ENCODE peak calls at places on chromosome 5, in eight cellular contexts. One of them, this sample, is unnamed.

GRCh38 chr5:2992806-2993205 is 241.3 kb upstream of the IRX2 start:
- DNase-seq in SK-N-SH: no peak
- DNase-seq in heart right ventricle: no peak
- DNase-seq in tibial nerve: no peak
- DNase-seq in aorta: no peak
- DNase-seq in pancreas: no peak
- DNase-seq in GM23248: no peak
- DNase-seq in gastrocnemius medialis: no peak
- DNase-seq in this sample: no peak

GRCh38 chr5:180467028-180467427 is 27.2 kb upstream of the CNOT6 start:
- DNase-seq in SK-N-SH: no peak
- DNase-seq in heart right ventricle: no peak
- DNase-seq in tibial nerve: no peak
- DNase-seq in aorta: peak; percentile 75
- DNase-seq in pancreas: peak; percentile 35
- DNase-seq in GM23248: peak; percentile 58
- DNase-seq in gastrocnemius medialis: no peak
- DNase-seq in this sample: no peak

GRCh38 chr5:95392593-95393182 is 1.5 kb downstream of the FAM81B start:
- DNase-seq in SK-N-SH: no peak
- DNase-seq in heart right ventricle: no peak
- DNase-seq in tibial nerve: no peak
- DNase-seq in aorta: no peak
- DNase-seq in pancreas: peak; percentile 16
- DNase-seq in GM23248: peak; percentile 26
- DNase-seq in gastrocnemius medialis: no peak
- DNase-seq in this sample: no peak

GRCh38 chr5:123163225-123163876 is 74.3 kb downstream of the PRDM6 start:
- DNase-seq in SK-N-SH: no peak
- DNase-seq in heart right ventricle: no peak
- DNase-seq in tibial nerve: no peak
- DNase-seq in aorta: no peak
- DNase-seq in pancreas: no peak
- DNase-seq in GM23248: no peak
- DNase-seq in gastrocnemius medialis: no peak
- DNase-seq in this sample: no peak

GRCh38 chr5:34585601-34586104 is 70.5 kb upstream of the RAI14 start:
- DNase-seq in SK-N-SH: no peak
- DNase-seq in heart right ventricle: no peak
- DNase-seq in tibial nerve: no peak
- DNase-seq in aorta: no peak
- DNase-seq in pancreas: peak; percentile 50
- DNase-seq in GM23248: peak; percentile 71
- DNase-seq in gastrocnemius medialis: no peak
- DNase-seq in this sample: no peak

GRCh38 chr5:20572560-20572959 is 584.6 kb upstream of the CDH18 start:
- DNase-seq in SK-N-SH: no peak
- DNase-seq in heart right ventricle: no peak
- DNase-seq in tibial nerve: no peak
- DNase-seq in aorta: no peak
- DNase-seq in pancreas: no peak
- DNase-seq in GM23248: peak; percentile 31
- DNase-seq in gastrocnemius medialis: no peak
- DNase-seq in this sample: no peak

GRCh38 chr5:144072518-144072927 is 97.9 kb downstream of the YIPF5 start:
- DNase-seq in SK-N-SH: no peak
- DNase-seq in heart right ventricle: no peak
- DNase-seq in tibial nerve: no peak
- DNase-seq in aorta: no peak
- DNase-seq in pancreas: no peak
- DNase-seq in GM23248: peak; percentile 74
- DNase-seq in gastrocnemius medialis: no peak
- DNase-seq in this sample: no peak

GRCh38 chr5:66207800-66208561 is 63.9 kb downstream of the SREK1 start:
- DNase-seq in SK-N-SH: no peak
- DNase-seq in heart right ventricle: no peak
- DNase-seq in tibial nerve: no peak
- DNase-seq in aorta: no peak
- DNase-seq in pancreas: no peak
- DNase-seq in GM23248: peak; percentile 30
- DNase-seq in gastrocnemius medialis: no peak
- DNase-seq in this sample: no peak

GRCh38 chr5:1782385-1783213 is 17.0 kb downstream of the MRPL36 start:
- DNase-seq in SK-N-SH: no peak
- DNase-seq in heart right ventricle: no peak
- DNase-seq in tibial nerve: no peak
- DNase-seq in aorta: peak; percentile 22
- DNase-seq in pancreas: no peak
- DNase-seq in GM23248: no peak
- DNase-seq in gastrocnemius medialis: no peak
- DNase-seq in this sample: no peak

GRCh38 chr5:147175516-147176097 is 59.2 kb upstream of the STK32A start:
- DNase-seq in SK-N-SH: no peak
- DNase-seq in heart right ventricle: no peak
- DNase-seq in tibial nerve: no peak
- DNase-seq in aorta: no peak
- DNase-seq in pancreas: no peak
- DNase-seq in GM23248: no peak
- DNase-seq in gastrocnemius medialis: no peak
- DNase-seq in this sample: no peak

GRCh38 chr5:121174351-121174750 is 677.3 kb upstream of the FTMT start:
- DNase-seq in SK-N-SH: no peak
- DNase-seq in heart right ventricle: no peak
- DNase-seq in tibial nerve: no peak
- DNase-seq in aorta: no peak
- DNase-seq in pancreas: no peak
- DNase-seq in GM23248: peak; percentile 3
- DNase-seq in gastrocnemius medialis: no peak
- DNase-seq in this sample: no peak

GRCh38 chr5:90020575-90021535 is 388.7 kb downstream of the CETN3 start:
- DNase-seq in SK-N-SH: no peak
- DNase-seq in heart right ventricle: no peak
- DNase-seq in tibial nerve: no peak
- DNase-seq in aorta: no peak
- DNase-seq in pancreas: no peak
- DNase-seq in GM23248: peak; percentile 84
- DNase-seq in gastrocnemius medialis: no peak
- DNase-seq in this sample: no peak

GRCh38 chr5:123882946-123883345 is 371.0 kb downstream of the CSNK1G3 start:
- DNase-seq in SK-N-SH: peak; percentile 25
- DNase-seq in heart right ventricle: no peak
- DNase-seq in tibial nerve: no peak
- DNase-seq in aorta: no peak
- DNase-seq in pancreas: no peak
- DNase-seq in GM23248: no peak
- DNase-seq in gastrocnemius medialis: no peak
- DNase-seq in this sample: no peak

GRCh38 chr5:84378420-84378819 is 6.3 kb downstream of the EDIL3 start:
- DNase-seq in SK-N-SH: no peak
- DNase-seq in heart right ventricle: no peak
- DNase-seq in tibial nerve: no peak
- DNase-seq in aorta: no peak
- DNase-seq in pancreas: no peak
- DNase-seq in GM23248: peak; percentile 34
- DNase-seq in gastrocnemius medialis: no peak
- DNase-seq in this sample: no peak

GRCh38 chr5:139667001-139667729 is 19.0 kb downstream of the CXXC5 start:
- DNase-seq in SK-N-SH: no peak
- DNase-seq in heart right ventricle: no peak
- DNase-seq in tibial nerve: no peak
- DNase-seq in aorta: no peak
- DNase-seq in pancreas: no peak
- DNase-seq in GM23248: peak; percentile 58
- DNase-seq in gastrocnemius medialis: no peak
- DNase-seq in this sample: no peak

GRCh38 chr5:132557425-132557805 is 638 bp downstream of the RAD50 start:
- DNase-seq in SK-N-SH: peak; percentile 26
- DNase-seq in heart right ventricle: peak; percentile 11
- DNase-seq in tibial nerve: no peak
- DNase-seq in aorta: no peak
- DNase-seq in pancreas: peak; percentile 22
- DNase-seq in GM23248: peak; percentile 65
- DNase-seq in gastrocnemius medialis: no peak
- DNase-seq in this sample: peak; percentile 7

GRCh38 chr5:177035982-177036381 is 13.5 kb downstream of the ZNF346 start:
- DNase-seq in SK-N-SH: no peak
- DNase-seq in heart right ventricle: no peak
- DNase-seq in tibial nerve: no peak
- DNase-seq in aorta: no peak
- DNase-seq in pancreas: no peak
- DNase-seq in GM23248: no peak
- DNase-seq in gastrocnemius medialis: no peak
- DNase-seq in this sample: no peak

GRCh38 chr5:36422957-36423356 is 121.3 kb upstream of the RANBP3L start:
- DNase-seq in SK-N-SH: no peak
- DNase-seq in heart right ventricle: no peak
- DNase-seq in tibial nerve: no peak
- DNase-seq in aorta: no peak
- DNase-seq in pancreas: no peak
- DNase-seq in GM23248: peak; percentile 68
- DNase-seq in gastrocnemius medialis: no peak
- DNase-seq in this sample: no peak

GRCh38 chr5:33369470-33370134 is 71.2 kb upstream of the TARS1 start:
- DNase-seq in SK-N-SH: no peak
- DNase-seq in heart right ventricle: no peak
- DNase-seq in tibial nerve: no peak
- DNase-seq in aorta: no peak
- DNase-seq in pancreas: no peak
- DNase-seq in GM23248: peak; percentile 64
- DNase-seq in gastrocnemius medialis: no peak
- DNase-seq in this sample: no peak

GRCh38 chr5:156019786-156020185 is 307.2 kb upstream of the SGCD start:
- DNase-seq in SK-N-SH: no peak
- DNase-seq in heart right ventricle: no peak
- DNase-seq in tibial nerve: no peak
- DNase-seq in aorta: no peak
- DNase-seq in pancreas: no peak
- DNase-seq in GM23248: no peak
- DNase-seq in gastrocnemius medialis: no peak
- DNase-seq in this sample: no peak
- H3K4me3 ChIP-seq in SK-N-SH: no peak overlapping the region
- H3K4me3 ChIP-seq in heart right ventricle: no peak overlapping the region
- H3K4me3 ChIP-seq in tibial nerve: no peak overlapping the region
- H3K4me3 ChIP-seq in aorta: no peak overlapping the region
- H3K4me3 ChIP-seq in pancreas: no peak overlapping the region
- H3K4me3 ChIP-seq in GM23248: no peak overlapping the region
- H3K4me3 ChIP-seq in gastrocnemius medialis: no peak overlapping the region
- H3K4me3 ChIP-seq in this sample: no peak overlapping the region

DNA sequence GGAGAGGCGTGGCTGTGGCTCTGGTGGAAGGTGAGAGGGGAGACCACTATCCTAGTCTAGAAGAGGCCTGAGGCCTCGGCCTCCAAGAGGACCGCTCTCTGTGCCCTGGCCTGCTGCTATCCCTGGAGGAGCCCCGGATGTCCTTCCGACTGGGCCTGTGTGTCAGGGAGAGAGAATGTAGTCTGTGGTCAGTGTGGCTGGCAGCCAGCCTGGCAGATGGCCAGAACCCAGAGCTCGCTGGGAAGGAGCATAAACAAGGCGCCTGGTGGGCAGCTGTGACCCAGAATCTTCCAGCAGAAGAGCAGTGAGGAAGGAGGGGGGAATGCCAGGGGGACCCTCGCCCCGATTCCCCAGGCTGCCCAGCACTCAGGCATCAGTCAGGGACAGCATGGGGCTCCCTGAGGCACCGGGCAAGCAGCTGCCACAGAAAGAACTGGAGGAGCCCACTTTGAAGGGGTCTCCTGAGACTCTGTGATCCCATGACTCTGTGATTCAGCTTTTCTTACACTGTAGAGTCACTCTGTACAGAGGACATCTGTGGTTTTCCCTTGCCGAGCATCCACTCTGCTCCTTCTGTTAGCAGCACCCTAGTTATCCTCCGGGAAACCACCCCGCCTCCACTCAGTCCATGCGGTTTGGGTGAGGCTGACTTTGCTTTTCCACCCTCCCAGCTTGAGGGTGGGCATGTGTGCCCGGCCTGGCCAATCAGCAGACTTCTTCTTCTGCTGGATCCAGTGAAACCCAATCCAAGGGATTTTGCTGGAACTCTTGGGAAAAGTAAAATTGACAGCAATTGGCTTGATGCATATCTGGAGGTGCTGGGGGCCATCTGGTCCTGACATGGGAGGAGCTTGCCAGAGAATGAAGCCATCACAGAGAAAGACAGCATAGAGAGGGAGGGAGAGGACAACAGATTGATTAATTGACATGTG is 46.2 kb upstream of the PWWP2A start:
- DNase-seq in SK-N-SH: peak; percentile 83
- DNase-seq in heart right ventricle: peak; percentile 88
- DNase-seq in tibial nerve: peak; percentile 79
- DNase-seq in aorta: peak; percentile 98
- DNase-seq in pancreas: peak; percentile 64
- DNase-seq in GM23248: peak; percentile 97
- DNase-seq in gastrocnemius medialis: peak; percentile 64
- DNase-seq in this sample: no peak
- H3K4me1 ChIP-seq in SK-N-SH: peaks cover 33% of the 10 kb centered on the region
- H3K4me1 ChIP-seq in heart right ventricle: peaks cover 17% of the 10 kb centered on the region
- H3K4me1 ChIP-seq in tibial nerve: peaks cover 12% of the 10 kb centered on the region
- H3K4me1 ChIP-seq in aorta: no peaks in the 10 kb centered on the region
- H3K4me1 ChIP-seq in pancreas: no peaks in the 10 kb centered on the region
- H3K4me1 ChIP-seq in GM23248: peaks cover 37% of the 10 kb centered on the region
- H3K4me1 ChIP-seq in gastrocnemius medialis: peaks cover 5% of the 10 kb centered on the region
- H3K4me1 ChIP-seq in this sample: no peaks in the 10 kb centered on the region

DNA sequence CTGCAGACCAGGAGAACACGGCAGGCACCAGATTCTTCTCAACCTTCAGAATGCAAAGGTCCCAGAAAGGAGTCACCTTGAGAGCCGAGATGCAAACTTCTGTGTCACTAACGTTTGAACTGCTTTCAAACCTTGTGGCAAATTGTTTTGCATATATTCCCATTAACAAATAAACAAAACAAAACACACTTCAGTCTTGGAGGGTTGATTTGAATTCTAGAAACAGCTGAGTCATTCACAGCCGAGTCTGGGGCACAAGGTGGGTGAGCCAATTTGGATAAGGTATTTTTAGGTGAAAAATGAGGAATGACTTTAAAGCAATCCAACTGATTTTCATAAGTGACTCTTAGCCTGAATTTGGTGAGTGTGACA is 38.8 kb upstream of the ANKRD33B start:
- DNase-seq in SK-N-SH: no peak
- DNase-seq in heart right ventricle: no peak
- DNase-seq in tibial nerve: no peak
- DNase-seq in aorta: no peak
- DNase-seq in pancreas: no peak
- DNase-seq in GM23248: no peak
- DNase-seq in gastrocnemius medialis: no peak
- DNase-seq in this sample: no peak
- H3K27ac ChIP-seq in SK-N-SH: peak overlapping the region; percentile 71
- H3K27ac ChIP-seq in heart right ventricle: no peak overlapping the region
- H3K27ac ChIP-seq in tibial nerve: no peak overlapping the region
- H3K27ac ChIP-seq in aorta: no peak overlapping the region
- H3K27ac ChIP-seq in pancreas: no peak overlapping the region
- H3K27ac ChIP-seq in GM23248: peak overlapping the region; percentile 84
- H3K27ac ChIP-seq in gastrocnemius medialis: no peak overlapping the region
- H3K27ac ChIP-seq in this sample: no peak overlapping the region

DNA sequence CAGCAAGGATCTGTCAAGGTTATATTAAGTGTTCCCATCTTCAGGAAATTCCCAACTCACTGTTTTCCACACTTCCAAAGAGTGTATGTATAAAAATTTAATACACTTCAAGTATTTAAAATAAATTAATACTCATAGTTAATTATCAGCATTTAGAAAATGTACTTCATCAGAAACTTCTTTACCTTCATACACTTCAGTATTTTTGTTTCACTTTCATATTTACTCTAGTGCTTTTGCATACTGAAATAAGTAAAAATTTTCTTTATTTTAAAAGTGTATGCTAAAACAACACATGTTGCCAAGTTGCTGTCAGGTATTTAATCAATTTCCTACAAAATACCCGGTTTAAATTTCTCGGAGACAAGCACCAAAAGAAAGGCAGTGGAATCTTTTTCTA is 16.5 kb downstream of the RICTOR start:
- DNase-seq in SK-N-SH: no peak
- DNase-seq in heart right ventricle: no peak
- DNase-seq in tibial nerve: no peak
- DNase-seq in aorta: no peak
- DNase-seq in pancreas: no peak
- DNase-seq in GM23248: no peak
- DNase-seq in gastrocnemius medialis: no peak
- DNase-seq in this sample: no peak
- H3K4me3 ChIP-seq in SK-N-SH: peak overlapping the region; percentile 26
- H3K4me3 ChIP-seq in heart right ventricle: peak overlapping the region; percentile 34
- H3K4me3 ChIP-seq in tibial nerve: no peak overlapping the region
- H3K4me3 ChIP-seq in aorta: no peak overlapping the region
- H3K4me3 ChIP-seq in pancreas: no peak overlapping the region
- H3K4me3 ChIP-seq in GM23248: peak overlapping the region; percentile 75
- H3K4me3 ChIP-seq in gastrocnemius medialis: peak overlapping the region; percentile 44
- H3K4me3 ChIP-seq in this sample: no peak overlapping the region

This sample was measured in CD8-positive, alpha-beta memory T cell.